ENCODE peak calls at places on chromosome 14, in five cellular contexts. I, F, G, Z and N are unnamed samples.

GRCh38 chr14:20469890-20470858 is 968 bp downstream of the PNP start:
- DNase-seq in I (no peak), Z (peak; percentile 81), G (peak; percentile 57), F (peak; percentile 94), N (peak; percentile 94)

GRCh38 chr14:57049848-57050247 is 218.9 kb downstream of the EXOC5 start:
- DNase-seq in I (no peak), Z (no peak), F (no peak), G (no peak), N (no peak)

GRCh38 chr14:101726295-101726953 is 35.1 kb upstream of the PPP2R5C start:
- DNase-seq in Z (no peak), I (no peak), G (no peak), F (no peak), N (no peak)

GRCh38 chr14:45135181-45135580 is 549 bp upstream of the FANCM start:
- DNase-seq in F (peak; percentile 34), I (no peak), Z (no peak), G (peak; percentile 43), N (peak; percentile 30)

GRCh38 chr14:31487891-31488290 is at the start of gene GPR33:
- DNase-seq in G (no peak), Z (no peak), I (no peak), F (no peak), N (no peak)

GRCh38 chr14:103509864-103510263 is 12.8 kb downstream of the CKB start:
- DNase-seq in Z (peak; percentile 28), F (no peak), G (no peak), I (no peak), N (no peak)

GRCh38 chr14:101075025-101075800 is 171.7 kb upstream of the RTL1 start:
- DNase-seq in I (peak; percentile 81), Z (no peak), F (no peak), G (no peak), N (no peak)

GRCh38 chr14:53979141-53979673 is 22.6 kb upstream of the BMP4 start:
- DNase-seq in I (no peak), G (no peak), F (no peak), Z (no peak), N (no peak)

GRCh38 chr14:22699801-22700564 is 55.8 kb upstream of the OR6J1 start:
- DNase-seq in Z (no peak), G (no peak), F (no peak), I (no peak), N (no peak)

GRCh38 chr14:47966411-47966810 is 291.0 kb upstream of the MDGA2 start:
- DNase-seq in I (no peak), G (no peak), Z (no peak), F (no peak), N (no peak)

GRCh38 chr14:58912799-58913432 is 275.2 kb downstream of the DACT1 start:
- DNase-seq in F (peak; percentile 54), I (no peak), Z (no peak), G (peak; percentile 64), N (peak; percentile 37)

GRCh38 chr14:50717826-50718225 is 49.7 kb upstream of the SAV1 start:
- DNase-seq in Z (no peak), F (no peak), G (no peak), I (no peak), N (no peak)

GRCh38 chr14:60756847-60757246 is 22.3 kb downstream of the MNAT1 start:
- DNase-seq in I (no peak), Z (no peak), G (peak; percentile 44), F (no peak), N (no peak)

GRCh38 chr14:91143862-91144261 is 30.0 kb downstream of the DGLUCY start:
- DNase-seq in G (no peak), F (no peak), I (no peak), Z (peak; percentile 40), N (no peak)

GRCh38 chr14:82414853-82415539 is 881.3 kb upstream of the SEL1L start:
- DNase-seq in F (no peak), I (no peak), Z (no peak), G (no peak), N (no peak)

GRCh38 chr14:39432619-39433451 is 602 bp upstream of the FBXO33 start:
- DNase-seq in Z (peak; percentile 98), F (peak; percentile 79), G (peak; percentile 65), I (peak; percentile 97), N (peak; percentile 89)

GRCh38 chr14:77143071-77143470 is 1.5 kb upstream of the ZDHHC22 start:
- DNase-seq in F (no peak), Z (peak; percentile 48), I (no peak), G (no peak), N (no peak)

GRCh38 chr14:102891111-102891510 is 31.4 kb upstream of the AMN start:
- DNase-seq in Z (no peak), I (no peak), G (no peak), F (no peak), N (no peak)

GRCh38 chr14:95153866-95154265 is 3.5 kb downstream of the DICER1 start:
- DNase-seq in Z (no peak), F (no peak), I (no peak), G (no peak), N (no peak)

GRCh38 chr14:92600318-92601053 is 86.9 kb downstream of the RIN3 start:
- DNase-seq in Z (no peak), F (peak; percentile 82), I (no peak), G (peak; percentile 87), N (peak; percentile 87)

GRCh38 chr14:77185093-77185465 is 3.5 kb downstream of the TMEM63C start:
- DNase-seq in G (no peak), Z (no peak), I (no peak), F (no peak), N (peak; percentile 59)

GRCh38 chr14:60195179-60195810 is 30.1 kb upstream of the DHRS7 start:
- DNase-seq in I (no peak), G (no peak), F (no peak), Z (no peak), N (no peak)

GRCh38 chr14:55454264-55455151 is 14.1 kb upstream of the TBPL2 start:
- DNase-seq in Z (no peak), G (peak; percentile 86), F (peak; percentile 81), I (peak; percentile 91), N (peak; percentile 83)
- H3K4me3 ChIP-seq in Z (no peak overlapping the region), G (no peak overlapping the region), F (no peak overlapping the region), I (no peak overlapping the region), N (no peak overlapping the region)

GRCh38 chr14:65237023-65237814 is 134.9 kb upstream of the MAX start:
- DNase-seq in G (peak; percentile 49), F (no peak), Z (no peak), I (no peak), N (no peak)

GRCh38 chr14:65239897-65240296 is 137.6 kb upstream of the MAX start:
- DNase-seq in I (no peak), Z (no peak), F (no peak), G (no peak), N (no peak)

GRCh38 chr14:65237956-65238355 is 135.6 kb upstream of the MAX start:
- DNase-seq in Z (no peak), I (no peak), G (no peak), F (no peak), N (no peak)

GRCh38 chr14:65238456-65238855 is 136.1 kb upstream of the MAX start:
- DNase-seq in I (no peak), F (peak; percentile 79), Z (no peak), G (peak; percentile 82), N (peak; percentile 68)

DNA sequence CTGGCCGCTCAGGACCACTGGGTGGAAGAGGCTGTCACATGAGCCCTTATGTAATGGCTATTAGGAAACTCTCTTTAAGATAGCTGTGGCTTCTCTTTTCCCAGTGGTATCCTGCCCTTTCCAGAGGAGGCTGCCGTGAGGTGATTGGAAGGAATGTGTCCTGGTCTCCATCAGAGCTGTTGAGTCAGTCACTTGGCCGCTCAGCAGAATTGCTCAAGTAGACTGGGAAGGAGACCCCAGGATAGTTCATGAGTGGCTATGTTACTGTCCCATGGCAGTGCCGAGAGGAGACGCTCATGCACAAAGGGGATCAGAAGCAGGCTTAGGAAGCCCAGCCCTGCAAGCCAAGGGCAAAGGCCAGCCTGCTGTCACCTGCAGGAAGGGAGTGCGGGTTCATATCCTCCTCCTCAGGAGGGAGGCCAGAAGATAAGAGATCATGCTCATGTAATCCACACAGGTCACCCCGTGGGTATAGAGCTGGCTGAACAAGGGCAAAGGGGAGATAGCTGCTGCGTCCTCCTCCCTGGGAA is 136.9 kb upstream of the MAX start:
- DNase-seq in Z (no peak), G (peak; percentile 77), F (peak; percentile 22), I (no peak), N (no peak)
- TF ChIP-seq CTCF in Z (no peak), G (no peak), F (no peak), I (no peak), N (no peak)

GRCh38 chr14:24431569-24432258 is 2.0 kb downstream of the KHNYN start:
- DNase-seq in G (peak; percentile 91), I (peak; percentile 94), Z (peak; percentile 97), F (peak; percentile 86), N (peak; percentile 96)

GRCh38 chr14:24430143-24430681 is 458 bp downstream of the KHNYN start:
- DNase-seq in Z (peak; percentile 95), I (peak; percentile 93), F (peak; percentile 42), G (peak; percentile 66), N (peak; percentile 58)

GRCh38 chr14:24434676-24435075 is 4.9 kb downstream of the KHNYN start:
- DNase-seq in Z (no peak), G (no peak), F (no peak), I (peak; percentile 68), N (no peak)

GRCh38 chr14:24430682-24431568 is 1.2 kb downstream of the KHNYN start:
- DNase-seq in Z (peak; percentile 90), F (no peak), G (peak; percentile 59), I (peak; percentile 89), N (peak; percentile 40)

GRCh38 chr14:24432259-24433131 is 2.7 kb downstream of the KHNYN start:
- DNase-seq in G (peak; percentile 26), I (peak; percentile 64), F (no peak), Z (peak; percentile 86), N (no peak)
- H3K4me3 ChIP-seq in G (no peak overlapping the region), I (peak overlapping the region; percentile 67), F (no peak overlapping the region), Z (no peak overlapping the region), N (peak overlapping the region; percentile 21)

DNA sequence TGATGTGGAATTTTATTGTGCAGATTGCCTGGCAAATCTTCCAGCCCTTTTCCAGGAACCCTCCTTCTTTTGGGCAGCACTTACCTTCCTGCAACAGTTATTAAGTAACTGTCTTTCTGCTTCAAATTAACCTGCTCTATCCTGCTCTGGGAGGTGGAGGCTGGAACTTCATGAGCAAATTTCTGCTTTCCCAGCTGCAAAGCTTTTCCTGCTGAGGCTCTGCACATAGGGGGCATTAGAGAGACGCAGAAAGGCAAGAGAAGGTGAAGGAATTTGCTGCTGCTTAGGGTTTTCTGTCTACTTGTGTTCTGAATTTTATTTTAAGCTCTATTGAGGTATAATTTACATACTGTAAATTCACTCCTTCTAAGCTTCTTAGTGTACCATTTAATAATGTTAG is 259.2 kb downstream of the PCNX1 start:
- DNase-seq in F (peak; percentile 75), I (no peak), Z (no peak), G (peak; percentile 85), N (peak; percentile 74)
- TF ChIP-seq CTCF in F (peak; percentile 68), I (peak; percentile 37), Z (peak; percentile 41), G (peak; percentile 93), N (peak; percentile 87)